ENCODE peak calls at places on chromosomes 6 and 20, in four cellular contexts. G is GM12878, O is K562, A is HepG2. V is an unnamed sample.

GRCh38 chr6:25403150-25403549 is 124.0 kb downstream of the CARMIL1 start:
- DNase-seq in G (no peak), O (no peak), A (no peak), V (no peak)

GRCh38 chr20:49400904-49401303 is 81.6 kb downstream of the KCNB1 start:
- DNase-seq in G (no peak), A (no peak), O (no peak), V (no peak)

GRCh38 chr6:80771941-80772340 is 665.5 kb downstream of the BCKDHB start:
- DNase-seq in O (no peak), A (no peak), G (no peak), V (peak; percentile 7)

GRCh38 chr6:90940812-90941481 is 354.1 kb upstream of the MAP3K7 start:
- DNase-seq in G (peak; percentile 80), A (peak; percentile 44), O (peak; percentile 59), V (peak; percentile 45)

GRCh38 chr6:17768388-17768787 is 61.7 kb upstream of the NUP153 start:
- DNase-seq in A (peak; percentile 9), G (no peak), O (peak; percentile 12), V (no peak)

GRCh38 chr6:105492706-105493673 is 90.1 kb upstream of the PREP start:
- DNase-seq in A (no peak), G (no peak), O (no peak), V (no peak)

GRCh38 chr6:40295251-40295949 is 291.8 kb downstream of the LRFN2 start:
- DNase-seq in A (no peak), O (no peak), G (no peak), V (no peak)

GRCh38 chr20:22106308-22106938 is 401.0 kb downstream of the PAX1 start:
- DNase-seq in O (peak; percentile 1), G (no peak), A (peak; percentile 61), V (no peak)

GRCh38 chr6:17725083-17725482 is 18.4 kb upstream of the NUP153 start:
- DNase-seq in A (peak; percentile 82), O (peak; percentile 85), G (no peak), V (peak; percentile 47)

GRCh38 chr6:97644353-97644752 is 361.3 kb upstream of the MMS22L start:
- DNase-seq in A (no peak), G (no peak), O (no peak), V (no peak)

DNA sequence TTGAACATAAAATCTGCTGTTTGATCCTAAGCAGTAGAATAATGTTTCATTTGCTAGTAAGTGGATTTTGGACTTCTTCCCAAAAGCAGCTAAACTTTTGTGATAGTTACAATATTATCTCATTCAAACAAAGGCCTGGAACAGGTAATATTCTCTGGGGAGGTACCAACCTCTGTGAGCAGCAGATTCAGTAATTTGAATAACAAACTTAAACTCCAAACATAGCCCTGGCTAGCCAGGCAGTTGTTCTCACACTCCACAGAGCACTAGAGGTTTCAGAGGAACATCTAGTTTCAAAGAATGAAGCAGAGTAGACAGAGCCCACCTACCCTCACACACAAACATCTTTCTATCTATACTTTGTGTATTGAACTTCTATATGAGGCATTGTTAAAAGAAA is 40.9 kb downstream of the LGSN start:
- DNase-seq in G (no peak), O (no peak), A (no peak), V (no peak)
- TF ChIP-seq TARDBP in G (no peak), O (no peak), A (no peak), V (no peak)

GRCh38 chr6:21947751-21948386 is 349.0 kb downstream of the PRL start:
- DNase-seq in O (no peak), A (no peak), G (no peak), V (no peak)
- TF ChIP-seq TARDBP in O (no peak), A (no peak), G (no peak), V (no peak)

GRCh38 chr6:34225551-34225950 is 11.1 kb upstream of the HMGA1 start:
- DNase-seq in A (no peak), O (no peak), G (no peak), V (no peak)

GRCh38 chr6:34226066-34226465 is 10.6 kb upstream of the HMGA1 start:
- DNase-seq in A (no peak), O (no peak), G (no peak), V (no peak)

GRCh38 chr6:34226731-34227586 is 9.7 kb upstream of the HMGA1 start:
- DNase-seq in G (no peak), O (no peak), A (peak; percentile 51), V (no peak)

GRCh38 chr6:34223964-34224940 is 12.4 kb upstream of the HMGA1 start:
- DNase-seq in A (peak; percentile 81), G (peak; percentile 88), O (peak; percentile 97), V (peak; percentile 95)

GRCh38 chr6:34223381-34223963 is 13.2 kb upstream of the HMGA1 start:
- DNase-seq in G (no peak), A (no peak), O (no peak), V (no peak)
- TF ChIP-seq TARDBP in G (no peak), A (no peak), O (no peak), V (no peak)

GRCh38 chr6:1915226-1915625 is 305.5 kb downstream of the FOXC1 start:
- DNase-seq in A (no peak), G (no peak), O (no peak), V (no peak)

GRCh38 chr6:1916334-1916985 is 306.7 kb downstream of the FOXC1 start:
- DNase-seq in A (no peak), G (no peak), O (no peak), V (no peak)

GRCh38 chr6:1912731-1913130 is 303.0 kb downstream of the FOXC1 start:
- DNase-seq in G (no peak), O (no peak), A (no peak), V (no peak)

GRCh38 chr6:1913572-1913971 is 303.9 kb downstream of the FOXC1 start:
- DNase-seq in O (no peak), A (no peak), G (no peak), V (no peak)

GRCh38 chr6:1917628-1918371 is 308.1 kb downstream of the FOXC1 start:
- DNase-seq in A (peak; percentile 44), O (no peak), G (no peak), V (no peak)
- TF ChIP-seq TARDBP in A (no peak), O (no peak), G (no peak), V (no peak)

V was measured in HEK293T.